ENCODE peak calls at places on chromosomes 11 and 22, in six cellular contexts. One of them, this sample, is unnamed.

GRCh38 chr11:17526931-17527660 is 17.1 kb downstream of the USH1C start:
- DNase-seq in CD8-positive, alpha-beta T cell: no peak
- DNase-seq in T47D: no peak
- DNase-seq in GM13976: no peak
- DNase-seq in activated naive CD4-positive, alpha-beta T cell treated with anti-CD3 and anti-CD28 coated beads for 36 hours: no peak
- DNase-seq in cardiac septum: no peak
- DNase-seq in this sample: no peak

GRCh38 chr11:77074205-77074604 is 7.4 kb downstream of the CAPN5 start:
- DNase-seq in GM13976: no peak
- DNase-seq in T47D: no peak
- DNase-seq in cardiac septum: peak
- DNase-seq in activated naive CD4-positive, alpha-beta T cell treated with anti-CD3 and anti-CD28 coated beads for 36 hours: no peak
- DNase-seq in CD8-positive, alpha-beta T cell: no peak
- DNase-seq in this sample: peak

GRCh38 chr11:119721129-119722120 is 7.6 kb downstream of the NECTIN1 start:
- DNase-seq in GM13976: no peak
- DNase-seq in activated naive CD4-positive, alpha-beta T cell treated with anti-CD3 and anti-CD28 coated beads for 36 hours: peak
- DNase-seq in cardiac septum: no peak
- DNase-seq in CD8-positive, alpha-beta T cell: no peak
- DNase-seq in T47D: peak
- DNase-seq in this sample: no peak

GRCh38 chr22:49433717-49434611 is 393.7 kb downstream of the BRD1 start:
- DNase-seq in GM13976: no peak
- DNase-seq in activated naive CD4-positive, alpha-beta T cell treated with anti-CD3 and anti-CD28 coated beads for 36 hours: no peak
- DNase-seq in T47D: peak
- DNase-seq in cardiac septum: no peak
- DNase-seq in CD8-positive, alpha-beta T cell: no peak
- DNase-seq in this sample: no peak

GRCh38 chr11:83002047-83002446 is 69.7 kb downstream of the RAB30 start:
- DNase-seq in activated naive CD4-positive, alpha-beta T cell treated with anti-CD3 and anti-CD28 coated beads for 36 hours: peak
- DNase-seq in CD8-positive, alpha-beta T cell: no peak
- DNase-seq in T47D: no peak
- DNase-seq in cardiac septum: no peak
- DNase-seq in GM13976: no peak
- DNase-seq in this sample: no peak

GRCh38 chr11:71241721-71242259 is 10.6 kb downstream of the SHANK2 start:
- DNase-seq in T47D: no peak
- DNase-seq in GM13976: no peak
- DNase-seq in cardiac septum: no peak
- DNase-seq in CD8-positive, alpha-beta T cell: no peak
- DNase-seq in activated naive CD4-positive, alpha-beta T cell treated with anti-CD3 and anti-CD28 coated beads for 36 hours: no peak
- DNase-seq in this sample: peak

GRCh38 chr22:35524966-35525686 is 15.5 kb upstream of the RASD2 start:
- DNase-seq in GM13976: no peak
- DNase-seq in activated naive CD4-positive, alpha-beta T cell treated with anti-CD3 and anti-CD28 coated beads for 36 hours: no peak
- DNase-seq in CD8-positive, alpha-beta T cell: no peak
- DNase-seq in cardiac septum: no peak
- DNase-seq in T47D: no peak
- DNase-seq in this sample: no peak

GRCh38 chr11:110092577-110093406 is at the start of gene ZC3H12C:
- DNase-seq in CD8-positive, alpha-beta T cell: no peak
- DNase-seq in activated naive CD4-positive, alpha-beta T cell treated with anti-CD3 and anti-CD28 coated beads for 36 hours: peak
- DNase-seq in cardiac septum: peak
- DNase-seq in T47D: peak
- DNase-seq in GM13976: peak
- DNase-seq in this sample: peak

GRCh38 chr22:36741204-36741793 is 34.6 kb downstream of the IFT27 start:
- DNase-seq in cardiac septum: peak
- DNase-seq in GM13976: no peak
- DNase-seq in CD8-positive, alpha-beta T cell: no peak
- DNase-seq in activated naive CD4-positive, alpha-beta T cell treated with anti-CD3 and anti-CD28 coated beads for 36 hours: no peak
- DNase-seq in T47D: peak
- DNase-seq in this sample: peak

GRCh38 chr11:82969811-82970210 is 68.3 kb downstream of the DDIAS start:
- DNase-seq in activated naive CD4-positive, alpha-beta T cell treated with anti-CD3 and anti-CD28 coated beads for 36 hours: peak
- DNase-seq in cardiac septum: no peak
- DNase-seq in T47D: no peak
- DNase-seq in GM13976: peak
- DNase-seq in CD8-positive, alpha-beta T cell: no peak
- DNase-seq in this sample: no peak

GRCh38 chr11:60951611-60951908 is 416 bp downstream of the SLC15A3 start:
- DNase-seq in cardiac septum: no peak
- DNase-seq in T47D: no peak
- DNase-seq in activated naive CD4-positive, alpha-beta T cell treated with anti-CD3 and anti-CD28 coated beads for 36 hours: peak
- DNase-seq in CD8-positive, alpha-beta T cell: no peak
- DNase-seq in GM13976: no peak
- DNase-seq in this sample: no peak

GRCh38 chr11:62921573-62922188 is 518 bp upstream of the CHRM1 start:
- DNase-seq in cardiac septum: no peak
- DNase-seq in activated naive CD4-positive, alpha-beta T cell treated with anti-CD3 and anti-CD28 coated beads for 36 hours: no peak
- DNase-seq in CD8-positive, alpha-beta T cell: no peak
- DNase-seq in GM13976: no peak
- DNase-seq in T47D: peak
- DNase-seq in this sample: no peak

GRCh38 chr11:17229481-17230152 is 21.8 kb upstream of the PIK3C2A start:
- DNase-seq in T47D: no peak
- DNase-seq in activated naive CD4-positive, alpha-beta T cell treated with anti-CD3 and anti-CD28 coated beads for 36 hours: no peak
- DNase-seq in GM13976: no peak
- DNase-seq in CD8-positive, alpha-beta T cell: no peak
- DNase-seq in cardiac septum: no peak
- DNase-seq in this sample: no peak

GRCh38 chr11:33039274-33040126 is at the start of gene TCP11L1:
- DNase-seq in activated naive CD4-positive, alpha-beta T cell treated with anti-CD3 and anti-CD28 coated beads for 36 hours: peak
- DNase-seq in T47D: no peak
- DNase-seq in cardiac septum: peak
- DNase-seq in GM13976: peak
- DNase-seq in CD8-positive, alpha-beta T cell: peak
- DNase-seq in this sample: peak

GRCh38 chr11:35981581-35981980 is 37.7 kb downstream of the LDLRAD3 start:
- DNase-seq in T47D: no peak
- DNase-seq in GM13976: no peak
- DNase-seq in CD8-positive, alpha-beta T cell: no peak
- DNase-seq in cardiac septum: no peak
- DNase-seq in activated naive CD4-positive, alpha-beta T cell treated with anti-CD3 and anti-CD28 coated beads for 36 hours: no peak
- DNase-seq in this sample: peak

GRCh38 chr11:93169950-93170561 is 27.7 kb downstream of the SLC36A4 start:
- DNase-seq in cardiac septum: no peak
- DNase-seq in GM13976: no peak
- DNase-seq in activated naive CD4-positive, alpha-beta T cell treated with anti-CD3 and anti-CD28 coated beads for 36 hours: no peak
- DNase-seq in T47D: peak
- DNase-seq in CD8-positive, alpha-beta T cell: no peak
- DNase-seq in this sample: no peak

GRCh38 chr11:87740513-87740912 is 434.7 kb downstream of the RAB38 start:
- DNase-seq in CD8-positive, alpha-beta T cell: no peak
- DNase-seq in activated naive CD4-positive, alpha-beta T cell treated with anti-CD3 and anti-CD28 coated beads for 36 hours: no peak
- DNase-seq in cardiac septum: no peak
- DNase-seq in GM13976: no peak
- DNase-seq in T47D: no peak
- DNase-seq in this sample: no peak

GRCh38 chr11:126543691-126544090 is 188.2 kb downstream of the ST3GAL4 start:
- DNase-seq in cardiac septum: no peak
- DNase-seq in CD8-positive, alpha-beta T cell: no peak
- DNase-seq in T47D: no peak
- DNase-seq in activated naive CD4-positive, alpha-beta T cell treated with anti-CD3 and anti-CD28 coated beads for 36 hours: no peak
- DNase-seq in GM13976: no peak
- DNase-seq in this sample: no peak

GRCh38 chr22:22702159-22702873 is 57.9 kb downstream of the GGTLC2 start:
- DNase-seq in T47D: no peak
- DNase-seq in cardiac septum: peak
- DNase-seq in GM13976: no peak
- DNase-seq in activated naive CD4-positive, alpha-beta T cell treated with anti-CD3 and anti-CD28 coated beads for 36 hours: peak
- DNase-seq in CD8-positive, alpha-beta T cell: no peak
- DNase-seq in this sample: peak

GRCh38 chr22:29200901-29201300 is 4.8 kb upstream of the EMID1 start:
- DNase-seq in cardiac septum: peak
- DNase-seq in GM13976: no peak
- DNase-seq in activated naive CD4-positive, alpha-beta T cell treated with anti-CD3 and anti-CD28 coated beads for 36 hours: no peak
- DNase-seq in T47D: no peak
- DNase-seq in CD8-positive, alpha-beta T cell: no peak
- DNase-seq in this sample: no peak

GRCh38 chr11:28343304-28344233 is 235.4 kb downstream of the METTL15 start:
- DNase-seq in T47D: peak
- DNase-seq in CD8-positive, alpha-beta T cell: no peak
- DNase-seq in GM13976: no peak
- DNase-seq in cardiac septum: no peak
- DNase-seq in activated naive CD4-positive, alpha-beta T cell treated with anti-CD3 and anti-CD28 coated beads for 36 hours: no peak
- DNase-seq in this sample: no peak

GRCh38 chr11:77236901-77237300 is 64.6 kb downstream of the GDPD4 start:
- DNase-seq in activated naive CD4-positive, alpha-beta T cell treated with anti-CD3 and anti-CD28 coated beads for 36 hours: no peak
- DNase-seq in cardiac septum: no peak
- DNase-seq in GM13976: no peak
- DNase-seq in CD8-positive, alpha-beta T cell: no peak
- DNase-seq in T47D: no peak
- DNase-seq in this sample: no peak

This sample was measured in coronary artery.